ENCODE peak calls at places on chromosomes 16 and 17, in ten cellular contexts. One of them, this sample, is unnamed.

GRCh38 chr16:23595246-23595950 is 718 bp downstream of the NDUFAB1 start:
- DNase-seq in T-helper 2 cell: no peak
- DNase-seq in activated gamma-delta T cell treated with Interleukin-2 at 50 U/mL for 16 hours: no peak
- DNase-seq in SJCRH30: no peak
- DNase-seq in left lung: no peak
- DNase-seq in EH: peak
- DNase-seq in breast epithelium: no peak
- DNase-seq in tibial artery: no peak
- DNase-seq in stomach: no peak
- DNase-seq in right cardiac atrium: no peak
- DNase-seq in this sample: peak

GRCh38 chr17:39769974-39770587 is 32.3 kb downstream of the GRB7 start:
- DNase-seq in SJCRH30: no peak
- DNase-seq in breast epithelium: no peak
- DNase-seq in activated gamma-delta T cell treated with Interleukin-2 at 50 U/mL for 16 hours: peak
- DNase-seq in stomach: no peak
- DNase-seq in left lung: no peak
- DNase-seq in T-helper 2 cell: no peak
- DNase-seq in right cardiac atrium: no peak
- DNase-seq in tibial artery: no peak
- DNase-seq in EH: peak
- DNase-seq in this sample: no peak

GRCh38 chr17:56978441-56979090 is 635 bp downstream of the SCPEP1 start:
- DNase-seq in activated gamma-delta T cell treated with Interleukin-2 at 50 U/mL for 16 hours: no peak
- DNase-seq in left lung: no peak
- DNase-seq in right cardiac atrium: no peak
- DNase-seq in breast epithelium: no peak
- DNase-seq in EH: peak
- DNase-seq in stomach: no peak
- DNase-seq in tibial artery: no peak
- DNase-seq in T-helper 2 cell: no peak
- DNase-seq in SJCRH30: no peak
- DNase-seq in this sample: peak

GRCh38 chr17:79622201-79622601 is 11.3 kb upstream of the RBFOX3 start:
- DNase-seq in stomach: no peak
- DNase-seq in breast epithelium: no peak
- DNase-seq in activated gamma-delta T cell treated with Interleukin-2 at 50 U/mL for 16 hours: peak
- DNase-seq in right cardiac atrium: no peak
- DNase-seq in tibial artery: peak
- DNase-seq in EH: no peak
- DNase-seq in SJCRH30: peak
- DNase-seq in left lung: peak
- DNase-seq in T-helper 2 cell: no peak
- DNase-seq in this sample: no peak

GRCh38 chr16:23145608-23146007 is 3.6 kb downstream of the USP31 start:
- DNase-seq in breast epithelium: no peak
- DNase-seq in SJCRH30: no peak
- DNase-seq in stomach: no peak
- DNase-seq in tibial artery: no peak
- DNase-seq in EH: peak
- DNase-seq in left lung: no peak
- DNase-seq in activated gamma-delta T cell treated with Interleukin-2 at 50 U/mL for 16 hours: no peak
- DNase-seq in right cardiac atrium: no peak
- DNase-seq in T-helper 2 cell: no peak
- DNase-seq in this sample: peak

GRCh38 chr17:64357191-64357981 is 33.3 kb downstream of the PECAM1 start:
- DNase-seq in left lung: peak
- DNase-seq in EH: peak
- DNase-seq in stomach: no peak
- DNase-seq in right cardiac atrium: peak
- DNase-seq in SJCRH30: peak
- DNase-seq in activated gamma-delta T cell treated with Interleukin-2 at 50 U/mL for 16 hours: no peak
- DNase-seq in tibial artery: peak
- DNase-seq in breast epithelium: peak
- DNase-seq in T-helper 2 cell: no peak
- DNase-seq in this sample: peak

GRCh38 chr17:76467809-76468633 is 618 bp downstream of the AANAT start:
- DNase-seq in EH: no peak
- DNase-seq in tibial artery: no peak
- DNase-seq in T-helper 2 cell: no peak
- DNase-seq in activated gamma-delta T cell treated with Interleukin-2 at 50 U/mL for 16 hours: no peak
- DNase-seq in SJCRH30: no peak
- DNase-seq in stomach: no peak
- DNase-seq in right cardiac atrium: no peak
- DNase-seq in left lung: no peak
- DNase-seq in breast epithelium: no peak
- DNase-seq in this sample: no peak

GRCh38 chr16:87703835-87704375 is 61.9 kb downstream of the KLHDC4 start:
- DNase-seq in stomach: no peak
- DNase-seq in right cardiac atrium: no peak
- DNase-seq in SJCRH30: no peak
- DNase-seq in EH: no peak
- DNase-seq in breast epithelium: no peak
- DNase-seq in activated gamma-delta T cell treated with Interleukin-2 at 50 U/mL for 16 hours: no peak
- DNase-seq in T-helper 2 cell: no peak
- DNase-seq in left lung: no peak
- DNase-seq in tibial artery: no peak
- DNase-seq in this sample: no peak

GRCh38 chr16:27242398-27242797 is 26.2 kb downstream of the NSMCE1 start:
- DNase-seq in right cardiac atrium: no peak
- DNase-seq in T-helper 2 cell: no peak
- DNase-seq in activated gamma-delta T cell treated with Interleukin-2 at 50 U/mL for 16 hours: no peak
- DNase-seq in SJCRH30: no peak
- DNase-seq in breast epithelium: no peak
- DNase-seq in EH: no peak
- DNase-seq in tibial artery: no peak
- DNase-seq in stomach: no peak
- DNase-seq in left lung: peak
- DNase-seq in this sample: no peak

GRCh38 chr17:16129844-16130243 is 85.5 kb downstream of the NCOR1 start:
- DNase-seq in EH: no peak
- DNase-seq in breast epithelium: no peak
- DNase-seq in right cardiac atrium: no peak
- DNase-seq in tibial artery: no peak
- DNase-seq in activated gamma-delta T cell treated with Interleukin-2 at 50 U/mL for 16 hours: no peak
- DNase-seq in T-helper 2 cell: no peak
- DNase-seq in stomach: no peak
- DNase-seq in SJCRH30: no peak
- DNase-seq in left lung: no peak
- DNase-seq in this sample: no peak

GRCh38 chr16:12507366-12507765 is 296.3 kb downstream of the CPPED1 start:
- DNase-seq in T-helper 2 cell: no peak
- DNase-seq in breast epithelium: no peak
- DNase-seq in tibial artery: no peak
- DNase-seq in activated gamma-delta T cell treated with Interleukin-2 at 50 U/mL for 16 hours: no peak
- DNase-seq in left lung: no peak
- DNase-seq in SJCRH30: no peak
- DNase-seq in stomach: no peak
- DNase-seq in EH: peak
- DNase-seq in right cardiac atrium: no peak
- DNase-seq in this sample: no peak

GRCh38 chr17:7929158-7930029 is at the start of gene KCNAB3:
- DNase-seq in right cardiac atrium: peak
- DNase-seq in activated gamma-delta T cell treated with Interleukin-2 at 50 U/mL for 16 hours: no peak
- DNase-seq in left lung: peak
- DNase-seq in SJCRH30: no peak
- DNase-seq in EH: peak
- DNase-seq in T-helper 2 cell: no peak
- DNase-seq in tibial artery: no peak
- DNase-seq in breast epithelium: peak
- DNase-seq in stomach: no peak
- DNase-seq in this sample: peak

GRCh38 chr16:590165-590874 is 454 bp downstream of the RAB40C start:
- DNase-seq in stomach: peak
- DNase-seq in right cardiac atrium: peak
- DNase-seq in SJCRH30: no peak
- DNase-seq in tibial artery: no peak
- DNase-seq in breast epithelium: peak
- DNase-seq in left lung: no peak
- DNase-seq in activated gamma-delta T cell treated with Interleukin-2 at 50 U/mL for 16 hours: no peak
- DNase-seq in EH: peak
- DNase-seq in T-helper 2 cell: no peak
- DNase-seq in this sample: peak

GRCh38 chr17:74360993-74361612 is 565 bp downstream of the BTBD17 start:
- DNase-seq in breast epithelium: no peak
- DNase-seq in tibial artery: no peak
- DNase-seq in left lung: no peak
- DNase-seq in stomach: no peak
- DNase-seq in SJCRH30: peak
- DNase-seq in activated gamma-delta T cell treated with Interleukin-2 at 50 U/mL for 16 hours: no peak
- DNase-seq in T-helper 2 cell: no peak
- DNase-seq in right cardiac atrium: no peak
- DNase-seq in EH: no peak
- DNase-seq in this sample: no peak

GRCh38 chr17:44961921-44962350 is 6.2 kb downstream of the C1QL1 start:
- DNase-seq in EH: no peak
- DNase-seq in stomach: no peak
- DNase-seq in T-helper 2 cell: no peak
- DNase-seq in SJCRH30: no peak
- DNase-seq in breast epithelium: no peak
- DNase-seq in tibial artery: no peak
- DNase-seq in left lung: no peak
- DNase-seq in right cardiac atrium: no peak
- DNase-seq in activated gamma-delta T cell treated with Interleukin-2 at 50 U/mL for 16 hours: no peak
- DNase-seq in this sample: peak

GRCh38 chr17:64387545-64388171 is 3.0 kb downstream of the PECAM1 start:
- DNase-seq in activated gamma-delta T cell treated with Interleukin-2 at 50 U/mL for 16 hours: no peak
- DNase-seq in left lung: no peak
- DNase-seq in tibial artery: no peak
- DNase-seq in T-helper 2 cell: no peak
- DNase-seq in breast epithelium: no peak
- DNase-seq in right cardiac atrium: peak
- DNase-seq in stomach: no peak
- DNase-seq in SJCRH30: no peak
- DNase-seq in EH: no peak
- DNase-seq in this sample: no peak

GRCh38 chr16:28820016-28820415 is 2.8 kb upstream of the ATXN2L start:
- DNase-seq in T-helper 2 cell: no peak
- DNase-seq in SJCRH30: no peak
- DNase-seq in stomach: no peak
- DNase-seq in activated gamma-delta T cell treated with Interleukin-2 at 50 U/mL for 16 hours: no peak
- DNase-seq in breast epithelium: no peak
- DNase-seq in tibial artery: no peak
- DNase-seq in EH: no peak
- DNase-seq in right cardiac atrium: no peak
- DNase-seq in left lung: no peak
- DNase-seq in this sample: no peak

GRCh38 chr16:69188716-69189115 is 1.8 kb downstream of the SNTB2 start:
- DNase-seq in SJCRH30: peak
- DNase-seq in stomach: no peak
- DNase-seq in breast epithelium: no peak
- DNase-seq in tibial artery: no peak
- DNase-seq in T-helper 2 cell: no peak
- DNase-seq in EH: peak
- DNase-seq in left lung: no peak
- DNase-seq in activated gamma-delta T cell treated with Interleukin-2 at 50 U/mL for 16 hours: no peak
- DNase-seq in right cardiac atrium: no peak
- DNase-seq in this sample: no peak

GRCh38 chr17:79609616-79610150 is 1.2 kb downstream of the RBFOX3 start:
- DNase-seq in activated gamma-delta T cell treated with Interleukin-2 at 50 U/mL for 16 hours: no peak
- DNase-seq in EH: no peak
- DNase-seq in SJCRH30: no peak
- DNase-seq in right cardiac atrium: no peak
- DNase-seq in stomach: no peak
- DNase-seq in left lung: no peak
- DNase-seq in breast epithelium: no peak
- DNase-seq in tibial artery: no peak
- DNase-seq in T-helper 2 cell: no peak
- DNase-seq in this sample: no peak

GRCh38 chr16:54503436-54503835 is 216.8 kb upstream of the IRX3 start:
- DNase-seq in EH: no peak
- DNase-seq in T-helper 2 cell: no peak
- DNase-seq in right cardiac atrium: no peak
- DNase-seq in SJCRH30: no peak
- DNase-seq in activated gamma-delta T cell treated with Interleukin-2 at 50 U/mL for 16 hours: no peak
- DNase-seq in breast epithelium: no peak
- DNase-seq in stomach: no peak
- DNase-seq in left lung: no peak
- DNase-seq in tibial artery: no peak
- DNase-seq in this sample: no peak

GRCh38 chr16:85978291-85978775 is 79.4 kb downstream of the IRF8 start:
- DNase-seq in activated gamma-delta T cell treated with Interleukin-2 at 50 U/mL for 16 hours: no peak
- DNase-seq in tibial artery: no peak
- DNase-seq in stomach: no peak
- DNase-seq in left lung: peak
- DNase-seq in SJCRH30: no peak
- DNase-seq in breast epithelium: no peak
- DNase-seq in T-helper 2 cell: no peak
- DNase-seq in EH: no peak
- DNase-seq in right cardiac atrium: no peak
- DNase-seq in this sample: no peak

This sample was measured in choroid plexus epithelial cell.